ENCODE peak calls at places on chromosomes 11 and 22, in seven cellular contexts. One of them, this sample, is unnamed.

GRCh38 chr22:17931400-17931825 is 92.9 kb downstream of the MICAL3 start:
- DNase-seq in body of pancreas: no peak
- DNase-seq in pancreas: no peak
- DNase-seq in CD8-positive, alpha-beta T cell: no peak
- DNase-seq in stomach: peak; percentile 53
- DNase-seq in upper lobe of right lung: no peak
- DNase-seq in heart right ventricle: peak; percentile 84
- DNase-seq in this sample: no peak

GRCh38 chr11:2885017-2885675 is 429 bp downstream of the CDKN1C start:
- DNase-seq in stomach: peak; percentile 71
- DNase-seq in pancreas: peak; percentile 50
- DNase-seq in CD8-positive, alpha-beta T cell: no peak
- DNase-seq in heart right ventricle: peak; percentile 52
- DNase-seq in upper lobe of right lung: peak; percentile 85
- DNase-seq in body of pancreas: peak; percentile 54
- DNase-seq in this sample: no peak

GRCh38 chr11:1086171-1087102 is 11.8 kb downstream of the MUC2 start:
- DNase-seq in body of pancreas: no peak
- DNase-seq in upper lobe of right lung: peak; percentile 52
- DNase-seq in heart right ventricle: no peak
- DNase-seq in stomach: peak; percentile 35
- DNase-seq in pancreas: no peak
- DNase-seq in CD8-positive, alpha-beta T cell: no peak
- DNase-seq in this sample: no peak

GRCh38 chr11:74371269-74372039 is 26.8 kb downstream of the PGM2L1 start:
- DNase-seq in upper lobe of right lung: no peak
- DNase-seq in pancreas: no peak
- DNase-seq in CD8-positive, alpha-beta T cell: no peak
- DNase-seq in heart right ventricle: no peak
- DNase-seq in stomach: no peak
- DNase-seq in body of pancreas: no peak
- DNase-seq in this sample: no peak

GRCh38 chr11:62895501-62895900 is 14.8 kb downstream of the SLC3A2 start:
- DNase-seq in CD8-positive, alpha-beta T cell: no peak
- DNase-seq in pancreas: no peak
- DNase-seq in body of pancreas: no peak
- DNase-seq in heart right ventricle: no peak
- DNase-seq in stomach: no peak
- DNase-seq in upper lobe of right lung: no peak
- DNase-seq in this sample: no peak

GRCh38 chr22:25346859-25347751 is 127.7 kb downstream of the CRYBB2 start:
- DNase-seq in upper lobe of right lung: peak; percentile 59
- DNase-seq in stomach: no peak
- DNase-seq in pancreas: no peak
- DNase-seq in heart right ventricle: no peak
- DNase-seq in CD8-positive, alpha-beta T cell: no peak
- DNase-seq in body of pancreas: no peak
- DNase-seq in this sample: no peak

GRCh38 chr11:102157219-102157618 is 47.0 kb downstream of the YAP1 start:
- DNase-seq in upper lobe of right lung: no peak
- DNase-seq in pancreas: peak; percentile 50
- DNase-seq in heart right ventricle: peak; percentile 67
- DNase-seq in body of pancreas: peak; percentile 65
- DNase-seq in CD8-positive, alpha-beta T cell: no peak
- DNase-seq in stomach: peak; percentile 86
- DNase-seq in this sample: no peak

GRCh38 chr22:36409911-36410756 is 22.4 kb upstream of the MYH9 start:
- DNase-seq in heart right ventricle: peak; percentile 78
- DNase-seq in CD8-positive, alpha-beta T cell: peak; percentile 18
- DNase-seq in body of pancreas: peak; percentile 98
- DNase-seq in upper lobe of right lung: peak; percentile 96
- DNase-seq in stomach: peak; percentile 98
- DNase-seq in pancreas: peak; percentile 99
- DNase-seq in this sample: peak; percentile 75

GRCh38 chr11:56855217-56855616 is 106.7 kb upstream of the OR9G4 start:
- DNase-seq in upper lobe of right lung: no peak
- DNase-seq in CD8-positive, alpha-beta T cell: no peak
- DNase-seq in stomach: peak; percentile 33
- DNase-seq in pancreas: no peak
- DNase-seq in heart right ventricle: no peak
- DNase-seq in body of pancreas: no peak
- DNase-seq in this sample: no peak

GRCh38 chr11:61186504-61186903 is 16.8 kb upstream of the PGA3 start:
- DNase-seq in body of pancreas: no peak
- DNase-seq in stomach: no peak
- DNase-seq in CD8-positive, alpha-beta T cell: no peak
- DNase-seq in pancreas: no peak
- DNase-seq in upper lobe of right lung: no peak
- DNase-seq in heart right ventricle: no peak
- DNase-seq in this sample: no peak

GRCh38 chr22:32413715-32414114 is 1.7 kb upstream of the RTCB start:
- DNase-seq in stomach: no peak
- DNase-seq in upper lobe of right lung: no peak
- DNase-seq in heart right ventricle: no peak
- DNase-seq in body of pancreas: no peak
- DNase-seq in pancreas: no peak
- DNase-seq in CD8-positive, alpha-beta T cell: no peak
- DNase-seq in this sample: no peak

GRCh38 chr11:126619516-126619915 is 264.0 kb downstream of the ST3GAL4 start:
- DNase-seq in pancreas: no peak
- DNase-seq in heart right ventricle: no peak
- DNase-seq in stomach: no peak
- DNase-seq in upper lobe of right lung: no peak
- DNase-seq in CD8-positive, alpha-beta T cell: no peak
- DNase-seq in body of pancreas: no peak
- DNase-seq in this sample: no peak
- TF ChIP-seq CTCF in pancreas: no peak
- TF ChIP-seq CTCF in heart right ventricle: no peak
- TF ChIP-seq CTCF in stomach: no peak
- TF ChIP-seq CTCF in upper lobe of right lung: no peak
- TF ChIP-seq CTCF in CD8-positive, alpha-beta T cell: no peak
- TF ChIP-seq CTCF in body of pancreas: no peak
- TF ChIP-seq CTCF in this sample: no peak

DNA sequence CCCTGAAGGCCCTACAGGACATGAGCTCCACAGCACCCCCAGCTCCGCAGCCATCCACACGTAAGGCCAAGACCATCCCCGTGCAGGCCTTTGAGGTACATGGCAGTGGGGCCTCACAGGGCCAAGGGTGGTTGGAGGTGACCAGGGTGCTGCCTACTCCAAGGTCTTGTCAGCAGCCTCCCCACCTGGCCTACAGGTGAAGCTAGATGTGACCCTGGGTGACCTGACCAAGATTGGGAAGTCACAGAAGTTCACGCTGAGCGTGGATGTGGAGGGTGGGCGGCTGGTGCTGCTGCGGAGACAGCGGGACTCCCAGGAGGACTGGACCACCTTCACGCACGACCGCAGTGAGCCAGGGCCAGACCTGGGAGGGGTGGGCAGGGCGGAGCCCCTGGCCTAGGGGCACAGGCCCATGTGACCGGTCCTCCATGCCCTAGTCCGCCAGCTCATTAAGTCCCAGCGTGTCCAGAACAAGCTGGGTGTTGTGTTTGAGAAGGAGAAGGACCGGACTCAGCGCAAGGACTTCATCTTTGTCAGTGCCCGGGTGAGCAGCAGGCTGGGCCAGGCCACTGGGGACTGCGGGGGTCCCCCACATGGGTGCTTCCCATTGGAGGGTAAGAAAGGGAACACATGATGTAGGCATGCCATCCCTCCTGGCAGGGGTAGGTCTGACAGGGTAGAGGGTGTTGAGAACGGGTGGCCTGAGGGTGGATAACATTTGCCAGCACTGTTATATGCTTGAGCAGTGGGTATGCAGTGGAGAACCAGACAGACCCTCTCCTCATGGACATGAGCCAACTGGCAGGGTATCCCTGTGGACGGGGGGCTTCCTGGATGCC is 5.6 kb downstream of the INPPL1 start:
- DNase-seq in heart right ventricle: no peak
- DNase-seq in upper lobe of right lung: peak; percentile 54
- DNase-seq in body of pancreas: no peak
- DNase-seq in stomach: peak; percentile 21
- DNase-seq in pancreas: no peak
- DNase-seq in CD8-positive, alpha-beta T cell: no peak
- DNase-seq in this sample: no peak
- H3K36me3 ChIP-seq in heart right ventricle: no peaks in the 10 kb centered on the region
- H3K36me3 ChIP-seq in upper lobe of right lung: peaks cover 70% of the 10 kb centered on the region
- H3K36me3 ChIP-seq in body of pancreas: peaks cover 20% of the 10 kb centered on the region
- H3K36me3 ChIP-seq in stomach: peaks cover 86% of the 10 kb centered on the region
- H3K36me3 ChIP-seq in pancreas: peaks cover 26% of the 10 kb centered on the region
- H3K36me3 ChIP-seq in CD8-positive, alpha-beta T cell: peaks cover 34% of the 10 kb centered on the region
- H3K36me3 ChIP-seq in this sample: peaks cover 52% of the 10 kb centered on the region

GRCh38 chr11:69121021-69121420 is 34.7 kb upstream of the SMIM38 start:
- DNase-seq in body of pancreas: no peak
- DNase-seq in CD8-positive, alpha-beta T cell: no peak
- DNase-seq in heart right ventricle: no peak
- DNase-seq in pancreas: no peak
- DNase-seq in upper lobe of right lung: peak; percentile 44
- DNase-seq in stomach: no peak
- DNase-seq in this sample: no peak

GRCh38 chr11:69123593-69124545 is 31.9 kb upstream of the SMIM38 start:
- DNase-seq in upper lobe of right lung: peak; percentile 66
- DNase-seq in pancreas: no peak
- DNase-seq in stomach: no peak
- DNase-seq in heart right ventricle: no peak
- DNase-seq in CD8-positive, alpha-beta T cell: no peak
- DNase-seq in body of pancreas: no peak
- DNase-seq in this sample: peak; percentile 37

GRCh38 chr11:69122337-69122641 is 33.4 kb upstream of the SMIM38 start:
- DNase-seq in upper lobe of right lung: no peak
- DNase-seq in body of pancreas: no peak
- DNase-seq in pancreas: no peak
- DNase-seq in heart right ventricle: no peak
- DNase-seq in CD8-positive, alpha-beta T cell: no peak
- DNase-seq in stomach: no peak
- DNase-seq in this sample: no peak

GRCh38 chr11:69121621-69122336 is 34.0 kb upstream of the SMIM38 start:
- DNase-seq in CD8-positive, alpha-beta T cell: no peak
- DNase-seq in heart right ventricle: no peak
- DNase-seq in upper lobe of right lung: peak; percentile 63
- DNase-seq in body of pancreas: no peak
- DNase-seq in stomach: no peak
- DNase-seq in pancreas: no peak
- DNase-seq in this sample: no peak

DNA sequence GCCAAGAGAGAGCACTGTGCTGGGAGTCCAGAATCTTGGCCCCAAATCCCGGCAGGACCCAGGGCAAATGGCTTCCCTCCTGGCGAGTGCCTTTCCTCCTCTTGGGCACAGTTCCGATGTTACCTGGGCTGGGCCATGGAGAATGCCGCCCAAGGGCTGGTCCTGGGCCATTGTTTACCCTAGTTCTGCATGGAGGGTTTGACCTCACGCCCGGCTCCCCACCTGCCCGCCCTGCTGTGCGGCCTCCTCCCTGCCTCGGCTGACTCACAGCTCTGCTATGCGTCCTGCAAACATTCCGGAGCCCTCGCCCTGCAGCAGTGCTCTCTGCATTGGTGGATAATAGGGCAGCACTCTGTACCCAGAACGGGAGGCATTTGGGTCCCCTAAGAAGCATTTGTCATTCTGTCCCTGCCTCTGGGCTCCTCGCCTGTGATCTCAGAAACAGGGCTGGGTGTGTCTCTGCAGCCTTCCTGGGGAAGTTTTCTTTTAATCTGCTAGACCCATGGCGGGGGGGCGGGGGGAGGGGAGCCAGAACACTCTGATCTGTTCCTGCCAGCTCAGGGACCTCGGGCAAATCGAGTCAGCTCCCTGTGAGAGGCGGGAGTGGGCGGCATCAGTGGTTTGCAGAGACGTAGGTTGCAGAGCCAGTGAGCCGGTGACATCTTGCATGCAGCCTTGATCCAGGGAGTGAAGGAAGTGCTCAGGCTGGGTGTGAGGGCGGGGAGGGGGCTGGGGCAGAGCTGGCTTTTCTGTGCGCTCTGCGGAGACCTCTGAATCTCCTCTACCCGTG is 32.9 kb upstream of the SMIM38 start:
- DNase-seq in stomach: peak; percentile 96
- DNase-seq in pancreas: peak; percentile 83
- DNase-seq in heart right ventricle: peak; percentile 66
- DNase-seq in CD8-positive, alpha-beta T cell: no peak
- DNase-seq in body of pancreas: peak; percentile 80
- DNase-seq in upper lobe of right lung: peak; percentile 96
- DNase-seq in this sample: peak; percentile 53
- H3K4me3 ChIP-seq in stomach: no peak overlapping the region
- H3K4me3 ChIP-seq in pancreas: no peak overlapping the region
- H3K4me3 ChIP-seq in heart right ventricle: peak overlapping the region; percentile 18
- H3K4me3 ChIP-seq in CD8-positive, alpha-beta T cell: peak overlapping the region; percentile 42
- H3K4me3 ChIP-seq in body of pancreas: no peak overlapping the region
- H3K4me3 ChIP-seq in upper lobe of right lung: no peak overlapping the region
- H3K4me3 ChIP-seq in this sample: no peak overlapping the region

GRCh38 chr22:42279425-42280020 is 9.1 kb upstream of the TCF20 start:
- DNase-seq in stomach: no peak
- DNase-seq in body of pancreas: no peak
- DNase-seq in pancreas: no peak
- DNase-seq in heart right ventricle: no peak
- DNase-seq in CD8-positive, alpha-beta T cell: no peak
- DNase-seq in upper lobe of right lung: no peak
- DNase-seq in this sample: no peak

GRCh38 chr22:42277232-42277753 is 6.8 kb upstream of the TCF20 start:
- DNase-seq in stomach: no peak
- DNase-seq in body of pancreas: no peak
- DNase-seq in heart right ventricle: no peak
- DNase-seq in pancreas: no peak
- DNase-seq in upper lobe of right lung: no peak
- DNase-seq in CD8-positive, alpha-beta T cell: no peak
- DNase-seq in this sample: no peak

GRCh38 chr22:42275970-42276369 is 5.5 kb upstream of the TCF20 start:
- DNase-seq in body of pancreas: no peak
- DNase-seq in CD8-positive, alpha-beta T cell: no peak
- DNase-seq in pancreas: no peak
- DNase-seq in stomach: no peak
- DNase-seq in heart right ventricle: no peak
- DNase-seq in upper lobe of right lung: no peak
- DNase-seq in this sample: no peak

GRCh38 chr22:42280140-42280539 is 9.7 kb upstream of the TCF20 start:
- DNase-seq in pancreas: no peak
- DNase-seq in heart right ventricle: no peak
- DNase-seq in stomach: no peak
- DNase-seq in upper lobe of right lung: no peak
- DNase-seq in CD8-positive, alpha-beta T cell: no peak
- DNase-seq in body of pancreas: no peak
- DNase-seq in this sample: no peak

DNA sequence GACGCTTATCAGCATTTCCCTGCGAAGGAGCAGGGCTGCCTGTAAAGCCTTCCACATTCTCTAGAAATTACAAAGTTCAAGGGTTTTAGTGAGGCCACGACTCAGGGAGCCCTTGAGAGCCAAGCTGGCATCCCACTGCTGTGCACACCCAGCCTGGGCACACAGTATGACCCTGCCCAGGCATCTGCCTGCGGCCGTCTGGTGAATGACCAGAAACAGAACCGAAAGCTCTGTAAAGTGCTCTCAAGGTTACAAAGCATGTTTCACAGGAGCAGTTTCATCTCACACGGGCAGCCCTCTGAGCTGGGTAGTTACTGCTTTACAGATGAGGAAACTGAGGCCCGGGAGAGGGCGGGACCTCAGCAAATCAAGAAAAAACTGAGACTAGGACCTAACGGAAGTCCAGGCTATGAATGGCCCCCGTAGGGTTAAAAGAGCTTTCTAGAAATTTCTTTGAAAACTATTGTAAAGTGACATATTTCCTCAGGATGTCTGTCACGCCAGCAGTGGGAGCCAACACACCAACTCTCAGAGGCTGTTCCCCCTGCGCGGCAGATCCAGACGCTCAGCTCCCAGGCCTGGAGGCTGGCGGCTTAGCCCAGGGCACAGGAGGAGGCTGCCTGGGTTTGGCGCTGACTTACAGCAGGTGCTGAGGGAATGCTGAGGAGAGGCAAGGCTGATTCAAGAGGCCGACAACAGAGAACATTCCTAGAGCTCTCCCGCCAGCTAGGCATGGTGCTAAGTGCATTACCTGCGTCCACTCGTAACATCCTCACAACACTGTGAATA is 7.7 kb upstream of the TCF20 start:
- DNase-seq in stomach: no peak
- DNase-seq in heart right ventricle: no peak
- DNase-seq in body of pancreas: no peak
- DNase-seq in upper lobe of right lung: no peak
- DNase-seq in pancreas: no peak
- DNase-seq in CD8-positive, alpha-beta T cell: no peak
- DNase-seq in this sample: no peak
- TF ChIP-seq CTCF in stomach: no peak
- TF ChIP-seq CTCF in heart right ventricle: no peak
- TF ChIP-seq CTCF in body of pancreas: no peak
- TF ChIP-seq CTCF in upper lobe of right lung: no peak
- TF ChIP-seq CTCF in pancreas: no peak
- TF ChIP-seq CTCF in CD8-positive, alpha-beta T cell: no peak
- TF ChIP-seq CTCF in this sample: peak; percentile 57